ENCODE peak calls at places on chromosomes 6 and 20, in ten cellular contexts. E is CD8-positive, alpha-beta T cell; Z is thyroid gland; B is SK-N-SH; Y is tibial nerve; M is osteoblast; Q is heart right ventricle; R is body of pancreas; T is prostate gland; L is gastrocnemius medialis. P is an unnamed sample.

GRCh38 chr6:26003102-26003694 is 40.6 kb downstream of the TRIM38 start:
- DNase-seq in E (peak; percentile 61), Z (peak; percentile 60), B (peak; percentile 72), Y (peak; percentile 50), M (peak; percentile 87), Q (peak; percentile 17), R (peak; percentile 75), T (peak; percentile 52), L (peak; percentile 25), P (peak; percentile 80)

GRCh38 chr20:5168582-5169396 is 42.0 kb downstream of the CDS2 start:
- DNase-seq in E (no peak), Z (peak; percentile 31), B (no peak), Y (no peak), M (peak; percentile 91), Q (no peak), R (no peak), T (no peak), L (no peak), P (no peak)

GRCh38 chr6:170131351-170131750 is 159.5 kb downstream of the DLL1 start:
- DNase-seq in E (no peak), Z (no peak), B (no peak), Y (no peak), M (peak; percentile 80), Q (no peak), R (no peak), T (no peak), L (no peak), P (no peak)

GRCh38 chr6:30963641-30964040 is 19.9 kb upstream of the MUC21 start:
- DNase-seq in E (no peak), Z (no peak), B (no peak), Y (no peak), M (peak; percentile 31), Q (no peak), R (no peak), T (no peak), L (no peak), P (no peak)

GRCh38 chr6:11094411-11094851 is 797 bp downstream of the SMIM13 start:
- DNase-seq in E (peak; percentile 64), Z (peak; percentile 53), B (peak; percentile 65), Y (no peak), M (peak; percentile 93), Q (no peak), R (peak; percentile 58), T (peak; percentile 33), L (peak; percentile 36), P (peak; percentile 63)

GRCh38 chr20:58081842-58082241 is 146.6 kb downstream of the ANKRD60 start:
- DNase-seq in E (no peak), Z (no peak), B (no peak), Y (no peak), M (peak; percentile 92), Q (no peak), R (no peak), T (no peak), L (no peak), P (no peak)

GRCh38 chr6:52423448-52423847 is 3.3 kb downstream of the EFHC1 start:
- DNase-seq in E (no peak), Z (no peak), B (no peak), Y (no peak), M (no peak), Q (no peak), R (no peak), T (no peak), L (no peak), P (no peak)

GRCh38 chr6:128376952-128377503 is 143.4 kb downstream of the PTPRK start:
- DNase-seq in E (no peak), Z (no peak), B (no peak), Y (no peak), M (no peak), Q (no peak), R (no peak), T (no peak), L (no peak), P (no peak)

GRCh38 chr6:43454290-43455033 is 886 bp downstream of the DLK2 start:
- DNase-seq in E (peak; percentile 78), Z (peak; percentile 81), B (peak; percentile 94), Y (peak; percentile 72), M (peak; percentile 98), Q (peak; percentile 87), R (peak; percentile 89), T (peak; percentile 84), L (peak; percentile 75), P (peak; percentile 84)

GRCh38 chr6:7424967-7425807 is 35.6 kb downstream of the RIOK1 start:
- DNase-seq in E (no peak), Z (peak; percentile 43), B (peak; percentile 34), Y (no peak), M (peak; percentile 94), Q (peak; percentile 67), R (peak; percentile 55), T (peak; percentile 38), L (no peak), P (no peak)

GRCh38 chr20:4225778-4226177 is 210.4 kb upstream of the RNF24 start:
- DNase-seq in E (no peak), Z (no peak), B (no peak), Y (no peak), M (peak; percentile 97), Q (no peak), R (no peak), T (no peak), L (no peak), P (no peak)

GRCh38 chr20:10501377-10501776 is 66.3 kb downstream of the SLX4IP start:
- DNase-seq in E (peak; percentile 68), Z (no peak), B (no peak), Y (no peak), M (no peak), Q (no peak), R (no peak), T (peak; percentile 60), L (no peak), P (no peak)

GRCh38 chr20:13333036-13333435 is 112.0 kb downstream of the ISM1 start:
- DNase-seq in E (no peak), Z (no peak), B (no peak), Y (no peak), M (no peak), Q (no peak), R (no peak), T (no peak), L (no peak), P (no peak)

GRCh38 chr6:43733471-43734293 is 36.3 kb upstream of the VEGFA start:
- DNase-seq in E (peak; percentile 63), Z (no peak), B (no peak), Y (no peak), M (no peak), Q (no peak), R (no peak), T (no peak), L (no peak), P (no peak)

GRCh38 chr20:21557246-21557982 is 43.5 kb upstream of the NKX2-2 start:
- DNase-seq in E (no peak), Z (no peak), B (no peak), Y (no peak), M (no peak), Q (no peak), R (no peak), T (no peak), L (no peak), P (no peak)

GRCh38 chr6:4225207-4225872 is 90.0 kb upstream of the ECI2 start:
- DNase-seq in E (no peak), Z (peak; percentile 23), B (no peak), Y (no peak), M (no peak), Q (no peak), R (no peak), T (no peak), L (no peak), P (no peak)
- TF ChIP-seq CTCF in E (no peak), Z (no peak), B (peak; percentile 27), Y (no peak), M (no peak), Q (no peak), R (no peak), T (no peak), L (no peak), P (no peak)

GRCh38 chr6:41645007-41645618 is 6.8 kb downstream of the MDFI start:
- DNase-seq in E (no peak), Z (no peak), B (no peak), Y (no peak), M (no peak), Q (no peak), R (no peak), T (no peak), L (no peak), P (no peak)
- H3K4me3 ChIP-seq in E (no peak overlapping the region), Z (no peak overlapping the region), B (no peak overlapping the region), Y (no peak overlapping the region), M (no peak overlapping the region), Q (no peak overlapping the region), R (no peak overlapping the region), T (no peak overlapping the region), L (no peak overlapping the region), P (no peak overlapping the region)

GRCh38 chr6:15336905-15337583 is 91.2 kb downstream of the JARID2 start:
- DNase-seq in E (no peak), Z (no peak), B (peak; percentile 66), Y (no peak), M (no peak), Q (no peak), R (no peak), T (no peak), L (no peak), P (no peak)

GRCh38 chr6:15340775-15341174 is 94.9 kb downstream of the JARID2 start:
- DNase-seq in E (no peak), Z (no peak), B (no peak), Y (no peak), M (no peak), Q (no peak), R (no peak), T (no peak), L (no peak), P (no peak)

GRCh38 chr6:15337584-15337981 is 91.7 kb downstream of the JARID2 start:
- DNase-seq in E (no peak), Z (no peak), B (no peak), Y (no peak), M (no peak), Q (no peak), R (no peak), T (no peak), L (no peak), P (no peak)

GRCh38 chr6:15340105-15340601 is 94.3 kb downstream of the JARID2 start:
- DNase-seq in E (no peak), Z (no peak), B (no peak), Y (no peak), M (no peak), Q (no peak), R (no peak), T (no peak), L (no peak), P (no peak)

GRCh38 chr6:15338462-15338861 is 92.6 kb downstream of the JARID2 start:
- DNase-seq in E (no peak), Z (no peak), B (no peak), Y (no peak), M (no peak), Q (no peak), R (no peak), T (no peak), L (no peak), P (no peak)
- H3K4me1 ChIP-seq in E (peaks cover 54% of the 10 kb centered on the region), Z (no peaks in the 10 kb centered on the region), B (peaks cover 23% of the 10 kb centered on the region), Y (peaks cover 11% of the 10 kb centered on the region), M (peaks cover 5% of the 10 kb centered on the region), Q (no peaks in the 10 kb centered on the region), R (peaks cover 4% of the 10 kb centered on the region), T (no peaks in the 10 kb centered on the region), L (peaks cover 24% of the 10 kb centered on the region), P (no peaks in the 10 kb centered on the region)

DNA sequence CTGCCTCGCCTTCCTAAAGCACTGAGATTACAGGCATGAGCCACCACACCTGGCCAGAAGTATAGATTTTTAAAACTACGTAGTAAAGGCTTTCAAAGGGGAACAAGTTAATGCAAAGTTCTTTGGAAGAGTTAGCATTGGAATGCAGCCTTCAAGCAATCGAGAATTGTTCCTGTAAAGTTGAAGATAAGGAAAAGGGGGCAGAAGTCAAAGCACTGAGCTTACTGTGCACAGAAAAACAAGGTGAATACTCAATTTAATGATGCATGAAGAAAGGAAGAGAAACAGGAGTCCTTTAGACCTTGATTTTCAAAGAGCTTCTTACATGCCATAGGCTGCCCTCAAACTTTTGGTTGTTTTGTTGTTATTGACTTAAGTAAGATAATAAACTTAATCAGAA is 29.1 kb upstream of the LGSN start:
- DNase-seq in E (no peak), Z (no peak), B (no peak), Y (no peak), M (no peak), Q (no peak), R (no peak), T (no peak), L (no peak), P (no peak)
- TF ChIP-seq CTCF in E (no peak), Z (no peak), B (no peak), Y (no peak), M (no peak), Q (no peak), R (no peak), T (no peak), L (no peak), P (no peak)

P was measured in right atrium auricular region.